ENCODE peak calls at places on chromosome 12, in six cellular contexts. Y is body of pancreas, Q is Kasumi-1, C is NCI-H2081, Z is ACHN, U is GM03348. T is an unnamed sample.

GRCh38 chr12:122062832-122063690 is 15.5 kb upstream of the MLXIP start:
- DNase-seq in Y (peak), Q (peak), C (peak), Z (peak), U (peak), T (peak)

GRCh38 chr12:62866451-62867082 is 68.4 kb downstream of the PPM1H start:
- DNase-seq in Y (no peak), Q (no peak), C (no peak), Z (peak), U (peak), T (no peak)

GRCh38 chr12:122921917-122922316 is 26.0 kb upstream of the VPS37B start:
- DNase-seq in Y (no peak), Q (no peak), C (no peak), Z (no peak), U (no peak), T (no peak)

GRCh38 chr12:15155271-15155670 is 65.9 kb downstream of the RERG start:
- DNase-seq in Y (no peak), Q (no peak), C (no peak), Z (no peak), U (no peak), T (no peak)

GRCh38 chr12:111078731-111079130 is 158.4 kb upstream of the MYL2 start:
- DNase-seq in Y (no peak), Q (no peak), C (no peak), Z (no peak), U (no peak), T (no peak)

GRCh38 chr12:109944975-109945374 is 44.9 kb downstream of the TCHP start:
- DNase-seq in Y (no peak), Q (no peak), C (no peak), Z (no peak), U (no peak), T (no peak)

GRCh38 chr12:82608706-82609105 is 78.0 kb upstream of the TMTC2 start:
- DNase-seq in Y (no peak), Q (no peak), C (no peak), Z (peak), U (peak), T (no peak)

GRCh38 chr12:104201238-104202001 is 14.2 kb upstream of the TXNRD1 start:
- DNase-seq in Y (peak), Q (peak), C (peak), Z (peak), U (peak), T (peak)

GRCh38 chr12:124336742-124337520 is 42.0 kb downstream of the RFLNA start:
- DNase-seq in Y (no peak), Q (no peak), C (no peak), Z (no peak), U (no peak), T (no peak)